ENCODE peak calls at places on chromosomes 11 and 22, in ten cellular contexts. One of them, this sample, is unnamed.

GRCh38 chr11:47641585-47642098 is 717 bp downstream of the MTCH2 start:
- DNase-seq in adipocyte: peak; percentile 36
- DNase-seq in right lobe of liver: no peak
- DNase-seq in CD8-positive, alpha-beta T cell: no peak
- DNase-seq in suprapubic skin: no peak
- DNase-seq in hepatocyte: no peak
- DNase-seq in SJSA1: no peak
- DNase-seq in tibial artery: no peak
- DNase-seq in pancreas: no peak
- DNase-seq in HCT116: no peak
- DNase-seq in this sample: no peak

GRCh38 chr11:99368579-99368978 is 347.8 kb downstream of the CNTN5 start:
- DNase-seq in adipocyte: peak; percentile 3
- DNase-seq in suprapubic skin: no peak
- DNase-seq in pancreas: no peak
- DNase-seq in right lobe of liver: no peak
- DNase-seq in SJSA1: no peak
- DNase-seq in hepatocyte: peak; percentile 5
- DNase-seq in CD8-positive, alpha-beta T cell: no peak
- DNase-seq in tibial artery: no peak
- DNase-seq in HCT116: no peak
- DNase-seq in this sample: no peak

GRCh38 chr22:19149047-19149883 is 827 bp downstream of the GSC2 start:
- DNase-seq in pancreas: no peak
- DNase-seq in hepatocyte: no peak
- DNase-seq in right lobe of liver: no peak
- DNase-seq in suprapubic skin: no peak
- DNase-seq in CD8-positive, alpha-beta T cell: no peak
- DNase-seq in HCT116: no peak
- DNase-seq in adipocyte: no peak
- DNase-seq in tibial artery: no peak
- DNase-seq in SJSA1: no peak
- DNase-seq in this sample: no peak

GRCh38 chr11:102226702-102227101 is 90.6 kb upstream of the BIRC3 start:
- DNase-seq in pancreas: no peak
- DNase-seq in right lobe of liver: no peak
- DNase-seq in suprapubic skin: no peak
- DNase-seq in SJSA1: no peak
- DNase-seq in HCT116: no peak
- DNase-seq in tibial artery: no peak
- DNase-seq in CD8-positive, alpha-beta T cell: no peak
- DNase-seq in adipocyte: peak; percentile 69
- DNase-seq in hepatocyte: peak; percentile 10
- DNase-seq in this sample: no peak

GRCh38 chr11:8605956-8606355 is 11.9 kb upstream of the STK33 start:
- DNase-seq in tibial artery: no peak
- DNase-seq in CD8-positive, alpha-beta T cell: no peak
- DNase-seq in pancreas: no peak
- DNase-seq in suprapubic skin: no peak
- DNase-seq in hepatocyte: no peak
- DNase-seq in HCT116: no peak
- DNase-seq in SJSA1: no peak
- DNase-seq in right lobe of liver: no peak
- DNase-seq in adipocyte: no peak
- DNase-seq in this sample: no peak

GRCh38 chr11:134584001-134584561 is 172.0 kb upstream of the B3GAT1 start:
- DNase-seq in tibial artery: no peak
- DNase-seq in SJSA1: no peak
- DNase-seq in hepatocyte: no peak
- DNase-seq in pancreas: no peak
- DNase-seq in suprapubic skin: peak; percentile 64
- DNase-seq in CD8-positive, alpha-beta T cell: no peak
- DNase-seq in adipocyte: no peak
- DNase-seq in right lobe of liver: no peak
- DNase-seq in HCT116: no peak
- DNase-seq in this sample: no peak

GRCh38 chr11:12950681-12951080 is 58.4 kb upstream of the RASSF10 start:
- DNase-seq in adipocyte: peak; percentile 39
- DNase-seq in hepatocyte: no peak
- DNase-seq in HCT116: no peak
- DNase-seq in tibial artery: no peak
- DNase-seq in SJSA1: no peak
- DNase-seq in suprapubic skin: no peak
- DNase-seq in CD8-positive, alpha-beta T cell: no peak
- DNase-seq in right lobe of liver: no peak
- DNase-seq in pancreas: no peak
- DNase-seq in this sample: no peak

GRCh38 chr11:5605849-5606248 is 9.4 kb downstream of the TRIM6 start:
- DNase-seq in right lobe of liver: no peak
- DNase-seq in adipocyte: peak; percentile 66
- DNase-seq in hepatocyte: peak; percentile 31
- DNase-seq in pancreas: no peak
- DNase-seq in SJSA1: peak; percentile 64
- DNase-seq in HCT116: no peak
- DNase-seq in CD8-positive, alpha-beta T cell: no peak
- DNase-seq in tibial artery: no peak
- DNase-seq in suprapubic skin: no peak
- DNase-seq in this sample: no peak

GRCh38 chr22:37454857-37455686 is 27.8 kb upstream of the ELFN2 start:
- DNase-seq in HCT116: peak; percentile 85
- DNase-seq in right lobe of liver: no peak
- DNase-seq in suprapubic skin: no peak
- DNase-seq in hepatocyte: peak; percentile 89
- DNase-seq in adipocyte: peak; percentile 75
- DNase-seq in tibial artery: no peak
- DNase-seq in SJSA1: peak; percentile 92
- DNase-seq in CD8-positive, alpha-beta T cell: no peak
- DNase-seq in pancreas: no peak
- DNase-seq in this sample: no peak

GRCh38 chr11:73151371-73151870 is 9.3 kb upstream of the FCHSD2 start:
- DNase-seq in hepatocyte: no peak
- DNase-seq in HCT116: no peak
- DNase-seq in tibial artery: no peak
- DNase-seq in adipocyte: no peak
- DNase-seq in pancreas: no peak
- DNase-seq in CD8-positive, alpha-beta T cell: no peak
- DNase-seq in SJSA1: no peak
- DNase-seq in right lobe of liver: peak; percentile 23
- DNase-seq in suprapubic skin: no peak
- DNase-seq in this sample: no peak

GRCh38 chr11:73145986-73146575 is 4.0 kb upstream of the FCHSD2 start:
- DNase-seq in SJSA1: no peak
- DNase-seq in HCT116: no peak
- DNase-seq in adipocyte: no peak
- DNase-seq in suprapubic skin: no peak
- DNase-seq in tibial artery: no peak
- DNase-seq in CD8-positive, alpha-beta T cell: no peak
- DNase-seq in right lobe of liver: no peak
- DNase-seq in hepatocyte: no peak
- DNase-seq in pancreas: no peak
- DNase-seq in this sample: no peak

GRCh38 chr11:73152086-73152853 is 10.2 kb upstream of the FCHSD2 start:
- DNase-seq in HCT116: no peak
- DNase-seq in right lobe of liver: peak; percentile 15
- DNase-seq in SJSA1: no peak
- DNase-seq in hepatocyte: no peak
- DNase-seq in pancreas: no peak
- DNase-seq in suprapubic skin: no peak
- DNase-seq in adipocyte: no peak
- DNase-seq in tibial artery: no peak
- DNase-seq in CD8-positive, alpha-beta T cell: no peak
- DNase-seq in this sample: no peak

GRCh38 chr11:73147771-73148681 is 5.9 kb upstream of the FCHSD2 start:
- DNase-seq in tibial artery: peak; percentile 28
- DNase-seq in adipocyte: no peak
- DNase-seq in HCT116: no peak
- DNase-seq in right lobe of liver: peak; percentile 89
- DNase-seq in hepatocyte: no peak
- DNase-seq in suprapubic skin: no peak
- DNase-seq in SJSA1: no peak
- DNase-seq in CD8-positive, alpha-beta T cell: no peak
- DNase-seq in pancreas: peak; percentile 74
- DNase-seq in this sample: no peak

DNA sequence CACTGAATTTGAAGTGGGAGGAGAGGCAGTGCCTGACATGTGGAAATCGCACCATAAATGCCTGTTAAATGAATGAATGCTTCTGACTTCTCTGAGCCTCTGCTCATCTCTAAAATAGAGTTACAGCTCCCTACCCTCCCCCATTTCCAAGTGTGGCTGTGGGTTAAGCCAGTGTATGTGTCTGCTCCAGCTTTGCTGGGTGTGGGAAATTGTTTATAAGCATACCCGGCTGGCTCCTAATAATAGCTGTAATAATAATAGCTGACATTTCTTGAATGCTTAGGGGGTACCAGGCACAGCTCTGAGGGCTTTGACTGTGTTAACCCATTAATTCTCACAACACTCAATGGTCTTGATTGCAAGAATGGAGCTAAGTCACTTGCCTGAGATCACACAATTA is 7.0 kb upstream of the FCHSD2 start:
- DNase-seq in hepatocyte: no peak
- DNase-seq in HCT116: no peak
- DNase-seq in suprapubic skin: no peak
- DNase-seq in right lobe of liver: no peak
- DNase-seq in SJSA1: no peak
- DNase-seq in pancreas: no peak
- DNase-seq in adipocyte: no peak
- DNase-seq in CD8-positive, alpha-beta T cell: no peak
- DNase-seq in tibial artery: no peak
- DNase-seq in this sample: no peak
- H3K4me1 ChIP-seq in hepatocyte: peaks cover under 1% of the 10 kb centered on the region
- H3K4me1 ChIP-seq in HCT116: peaks cover 4% of the 10 kb centered on the region
- H3K4me1 ChIP-seq in suprapubic skin: peaks cover 14% of the 10 kb centered on the region
- H3K4me1 ChIP-seq in right lobe of liver: peaks cover 24% of the 10 kb centered on the region
- H3K4me1 ChIP-seq in SJSA1: peaks cover 21% of the 10 kb centered on the region
- H3K4me1 ChIP-seq in pancreas: peaks cover 22% of the 10 kb centered on the region
- H3K4me1 ChIP-seq in adipocyte: no peaks in the 10 kb centered on the region
- H3K4me1 ChIP-seq in CD8-positive, alpha-beta T cell: peaks cover 21% of the 10 kb centered on the region
- H3K4me1 ChIP-seq in tibial artery: peaks cover 7% of the 10 kb centered on the region
- H3K4me1 ChIP-seq in this sample: peaks cover 9% of the 10 kb centered on the region

DNA sequence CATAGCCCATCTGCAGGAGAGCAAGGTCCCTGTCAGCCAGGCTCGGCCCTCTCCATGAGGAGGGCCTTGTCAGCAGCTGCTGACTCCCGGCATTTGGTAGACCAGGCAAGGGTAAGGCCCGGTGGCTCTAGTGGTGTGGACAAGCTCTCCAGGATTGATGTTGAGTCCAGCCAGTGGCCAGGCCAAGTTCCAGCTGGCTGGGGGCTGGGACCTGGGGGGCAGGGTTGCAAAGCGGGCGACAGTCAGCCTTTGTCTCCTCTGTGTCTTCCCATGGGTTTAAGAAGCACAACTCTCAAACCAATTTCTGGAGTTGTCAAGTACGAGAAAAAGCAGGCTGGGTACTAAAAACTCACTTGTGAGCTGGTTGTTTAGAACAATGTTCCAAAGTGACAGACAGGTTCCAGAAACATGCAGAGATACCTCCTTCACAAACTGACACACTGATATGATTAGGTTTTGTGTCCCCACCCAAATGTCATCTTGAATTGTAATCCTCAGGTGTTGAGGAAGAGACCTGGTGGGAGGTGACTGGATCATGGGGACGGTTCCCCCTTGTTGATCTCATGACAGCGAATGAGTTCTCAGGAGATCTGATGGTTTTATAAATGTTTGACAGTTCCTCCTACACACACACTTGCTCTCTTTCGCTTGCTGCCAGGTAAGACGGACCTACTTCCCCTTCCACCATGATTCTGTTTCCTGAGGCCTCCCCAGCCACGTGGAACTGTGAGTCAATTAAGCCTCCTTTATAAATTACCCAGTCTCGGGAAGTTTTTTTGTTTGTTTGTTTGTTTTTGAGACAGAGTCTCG is 52.3 kb upstream of the SERPIND1 start:
- DNase-seq in suprapubic skin: no peak
- DNase-seq in right lobe of liver: no peak
- DNase-seq in hepatocyte: no peak
- DNase-seq in pancreas: no peak
- DNase-seq in HCT116: no peak
- DNase-seq in SJSA1: no peak
- DNase-seq in CD8-positive, alpha-beta T cell: no peak
- DNase-seq in adipocyte: no peak
- DNase-seq in tibial artery: no peak
- DNase-seq in this sample: no peak
- H3K36me3 ChIP-seq in suprapubic skin: peaks cover 52% of the 10 kb centered on the region
- H3K36me3 ChIP-seq in right lobe of liver: peaks cover 1% of the 10 kb centered on the region
- H3K36me3 ChIP-seq in hepatocyte: no peaks in the 10 kb centered on the region
- H3K36me3 ChIP-seq in pancreas: no peaks in the 10 kb centered on the region
- H3K36me3 ChIP-seq in HCT116: no peaks in the 10 kb centered on the region
- H3K36me3 ChIP-seq in SJSA1: peaks cover 9% of the 10 kb centered on the region
- H3K36me3 ChIP-seq in CD8-positive, alpha-beta T cell: peaks cover 23% of the 10 kb centered on the region
- H3K36me3 ChIP-seq in adipocyte: peaks cover 37% of the 10 kb centered on the region
- H3K36me3 ChIP-seq in tibial artery: peaks cover 43% of the 10 kb centered on the region
- H3K36me3 ChIP-seq in this sample: no peaks in the 10 kb centered on the region

DNA sequence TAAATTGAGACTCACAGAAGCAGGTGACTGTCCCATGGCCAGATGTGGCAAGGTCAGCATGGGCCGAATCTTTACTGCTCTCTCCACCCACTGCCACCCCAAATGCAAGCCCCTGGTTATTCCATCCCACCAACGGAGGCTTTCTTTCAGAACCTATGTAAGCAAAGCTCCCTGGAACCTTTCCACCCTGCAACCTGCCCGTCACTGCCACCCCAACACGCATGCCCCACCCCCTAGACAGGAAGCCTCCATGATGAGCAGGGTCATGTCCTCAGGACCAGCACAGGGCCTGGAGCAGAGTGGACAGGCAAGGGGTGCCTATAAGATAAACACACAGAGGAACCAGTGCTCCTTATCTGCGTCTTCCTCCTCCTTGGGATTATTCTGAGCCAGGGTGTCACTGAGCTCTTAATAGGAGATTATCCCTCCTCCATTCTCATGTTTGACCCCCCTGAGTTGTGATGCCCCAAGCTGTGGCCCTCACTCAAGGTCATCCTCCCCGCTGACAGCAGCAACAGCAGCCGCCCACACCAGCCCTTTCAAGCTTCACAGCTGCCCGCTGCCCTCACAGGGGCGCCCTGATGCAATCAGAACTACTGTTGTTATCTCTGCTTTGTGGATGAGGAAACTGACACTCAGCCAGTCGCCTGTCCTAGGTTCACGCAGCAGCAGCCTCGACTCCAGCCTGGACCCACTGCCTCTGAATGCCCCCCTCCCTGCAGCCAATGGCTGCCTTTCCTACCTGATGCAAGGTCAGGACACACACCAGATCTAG is 647.2 kb downstream of the TBC1D22A start:
- DNase-seq in suprapubic skin: peak; percentile 34
- DNase-seq in adipocyte: no peak
- DNase-seq in pancreas: no peak
- DNase-seq in hepatocyte: no peak
- DNase-seq in CD8-positive, alpha-beta T cell: no peak
- DNase-seq in tibial artery: no peak
- DNase-seq in right lobe of liver: no peak
- DNase-seq in SJSA1: peak; percentile 33
- DNase-seq in HCT116: no peak
- DNase-seq in this sample: no peak
- H3K9me3 ChIP-seq in suprapubic skin: no peaks in the 10 kb centered on the region
- H3K9me3 ChIP-seq in adipocyte: no peaks in the 10 kb centered on the region
- H3K9me3 ChIP-seq in pancreas: no peaks in the 10 kb centered on the region
- H3K9me3 ChIP-seq in hepatocyte: no peaks in the 10 kb centered on the region
- H3K9me3 ChIP-seq in CD8-positive, alpha-beta T cell: no peaks in the 10 kb centered on the region
- H3K9me3 ChIP-seq in tibial artery: no peaks in the 10 kb centered on the region
- H3K9me3 ChIP-seq in right lobe of liver: no peaks in the 10 kb centered on the region
- H3K9me3 ChIP-seq in SJSA1: no peaks in the 10 kb centered on the region
- H3K9me3 ChIP-seq in HCT116: no peaks in the 10 kb centered on the region
- H3K9me3 ChIP-seq in this sample: peaks cover 8% of the 10 kb centered on the region

GRCh38 chr11:68330700-68331337 is 18.4 kb downstream of the LRP5 start:
- DNase-seq in HCT116: no peak
- DNase-seq in CD8-positive, alpha-beta T cell: no peak
- DNase-seq in hepatocyte: no peak
- DNase-seq in right lobe of liver: no peak
- DNase-seq in adipocyte: no peak
- DNase-seq in suprapubic skin: no peak
- DNase-seq in SJSA1: no peak
- DNase-seq in tibial artery: no peak
- DNase-seq in pancreas: no peak
- DNase-seq in this sample: no peak
- H3K4me1 ChIP-seq in HCT116: peaks cover 9% of the 10 kb centered on the region
- H3K4me1 ChIP-seq in CD8-positive, alpha-beta T cell: peaks cover 68% of the 10 kb centered on the region
- H3K4me1 ChIP-seq in hepatocyte: peaks cover 72% of the 10 kb centered on the region
- H3K4me1 ChIP-seq in right lobe of liver: peaks cover 81% of the 10 kb centered on the region
- H3K4me1 ChIP-seq in adipocyte: peaks cover 15% of the 10 kb centered on the region
- H3K4me1 ChIP-seq in suprapubic skin: peaks cover 75% of the 10 kb centered on the region
- H3K4me1 ChIP-seq in SJSA1: peaks cover 14% of the 10 kb centered on the region
- H3K4me1 ChIP-seq in tibial artery: peaks cover 3% of the 10 kb centered on the region
- H3K4me1 ChIP-seq in pancreas: peaks cover 25% of the 10 kb centered on the region
- H3K4me1 ChIP-seq in this sample: peaks cover 21% of the 10 kb centered on the region